ENCODE peak calls at places on chromosomes 4 and X, in five cellular contexts. A, J, R, O and L are unnamed samples.

GRCh38 chr4:67750691-67751090 is 3.5 kb downstream of the GNRHR start:
- DNase-seq in A (no peak), J (no peak), R (no peak), O (no peak), L (no peak)

GRCh38 chrX:118974088-118974907 is at the start of gene LONRF3:
- DNase-seq in A (peak), J (peak), R (peak), O (peak), L (peak)

GRCh38 chr4:176642472-176642871 is 150.2 kb downstream of the VEGFC start:
- DNase-seq in A (no peak), J (no peak), R (no peak), O (no peak), L (no peak)

GRCh38 chr4:53951414-53951813 is 113.0 kb downstream of the CHIC2 start:
- DNase-seq in A (no peak), J (no peak), R (no peak), O (no peak), L (no peak)

GRCh38 chr4:54542119-54542438 is 115.7 kb upstream of the KIT start:
- DNase-seq in A (no peak), J (no peak), R (no peak), O (no peak), L (no peak)

GRCh38 chrX:153971632-153972367 is at the start of gene HCFC1:
- DNase-seq in A (peak), J (peak), R (peak), O (peak), L (peak)

GRCh38 chrX:151970661-151971060 is 3.8 kb downstream of the GABRE start:
- DNase-seq in A (no peak), J (peak), R (no peak), O (no peak), L (no peak)

GRCh38 chrX:31884535-31884934 is 812.7 kb upstream of the FTHL17 start:
- DNase-seq in A (no peak), J (no peak), R (no peak), O (no peak), L (no peak)

GRCh38 chr4:142707397-142707796 is 138.7 kb downstream of the INPP4B start:
- DNase-seq in A (no peak), J (no peak), R (no peak), O (no peak), L (no peak)

GRCh38 chr4:98908182-98908581 is 20.8 kb downstream of the EIF4E start:
- DNase-seq in A (no peak), J (no peak), R (no peak), O (no peak), L (no peak)

GRCh38 chr4:7559741-7560376 is 125.1 kb upstream of the PSAPL1 start:
- DNase-seq in A (no peak), J (no peak), R (no peak), O (no peak), L (no peak)

GRCh38 chrX:134603806-134604700 is 54.2 kb downstream of the PLAC1 start:
- DNase-seq in A (no peak), J (no peak), R (no peak), O (no peak), L (no peak)

GRCh38 chr4:86500527-86500926 is 93.6 kb upstream of the PTPN13 start:
- DNase-seq in A (no peak), J (no peak), R (no peak), O (no peak), L (no peak)

GRCh38 chrX:25523574-25523973 is 507.8 kb upstream of the ARX start:
- DNase-seq in A (no peak), J (no peak), R (no peak), O (peak), L (no peak)

GRCh38 chr4:186249785-186250739 is 15.9 kb upstream of the F11 start:
- DNase-seq in A (no peak), J (no peak), R (no peak), O (no peak), L (no peak)

GRCh38 chr4:26819026-26819425 is 41.6 kb upstream of the STIM2 start:
- DNase-seq in A (no peak), J (no peak), R (no peak), O (no peak), L (no peak)

GRCh38 chr4:121597346-121597934 is 99.3 kb downstream of the ANXA5 start:
- DNase-seq in A (no peak), J (no peak), R (no peak), O (no peak), L (no peak)

GRCh38 chrX:40912576-40912975 is 172.7 kb upstream of the USP9X start:
- DNase-seq in A (no peak), J (no peak), R (no peak), O (peak), L (no peak)